ENCODE peak calls at places on chromosomes 6 and 20, in ten cellular contexts. K, J, I, G, P, A, H, Q, O and C are unnamed samples.

GRCh38 chr20:9660236-9660868 is 146.0 kb downstream of the LAMP5 start:
- DNase-seq in K (peak; percentile 12), I (no peak), P (no peak), Q (no peak), H (peak; percentile 6), J (no peak), G (peak; percentile 3), O (no peak), A (no peak), C (no peak)

GRCh38 chr6:150203871-150204545 is 61.2 kb downstream of the PPP1R14C start:
- DNase-seq in Q (no peak), G (no peak), P (no peak), J (no peak), I (no peak), O (no peak), K (no peak), H (no peak), A (no peak), C (no peak)

GRCh38 chr6:93416575-93417420 is 2.6 kb downstream of the EPHA7 start:
- DNase-seq in J (peak; percentile 71), I (no peak), P (peak; percentile 0), O (peak; percentile 3), Q (no peak), H (no peak), A (peak; percentile 29), G (peak; percentile 17), K (peak; percentile 47), C (no peak)

GRCh38 chr6:153001767-153002612 is 519 bp downstream of the MTRF1L start:
- DNase-seq in A (no peak), K (no peak), O (no peak), I (no peak), H (peak; percentile 47), P (peak; percentile 18), Q (no peak), J (no peak), G (peak; percentile 19), C (peak; percentile 17)

GRCh38 chr6:108452725-108453195 is 108.0 kb upstream of the FOXO3 start:
- DNase-seq in A (no peak), H (no peak), Q (no peak), I (no peak), K (no peak), P (no peak), G (peak; percentile 18), J (no peak), O (no peak), C (no peak)

GRCh38 chr6:89298680-89299450 is 16.2 kb downstream of the GABRR2 start:
- DNase-seq in P (no peak), O (no peak), Q (no peak), H (peak; percentile 41), J (no peak), G (peak; percentile 91), I (no peak), K (no peak), A (peak; percentile 70), C (no peak)

GRCh38 chr20:17650301-17650761 is 31.7 kb downstream of the RRBP1 start:
- DNase-seq in O (no peak), A (no peak), H (no peak), K (no peak), J (peak; percentile 37), P (no peak), I (no peak), Q (no peak), G (no peak), C (no peak)

GRCh38 chr6:112233864-112234263 is 20.5 kb downstream of the LAMA4 start:
- DNase-seq in K (no peak), P (no peak), G (peak; percentile 53), H (no peak), A (peak; percentile 72), I (no peak), J (peak; percentile 54), Q (no peak), O (no peak), C (no peak)

GRCh38 chr20:37246736-37247135 is 14.9 kb downstream of the GHRH start:
- DNase-seq in H (no peak), A (no peak), Q (no peak), K (no peak), J (no peak), O (no peak), P (no peak), G (no peak), I (no peak), C (no peak)

GRCh38 chr20:32139947-32140346 is 30.4 kb downstream of the TM9SF4 start:
- DNase-seq in G (no peak), K (no peak), O (no peak), J (no peak), Q (no peak), H (no peak), P (no peak), A (no peak), I (no peak), C (no peak)

GRCh38 chr6:151391471-151392428 is at the start of gene ZBTB2:
- DNase-seq in K (peak; percentile 69), Q (peak; percentile 60), O (peak; percentile 55), H (peak; percentile 69), P (peak; percentile 74), J (peak; percentile 87), I (peak; percentile 64), G (peak; percentile 75), A (no peak), C (peak; percentile 83)

GRCh38 chr6:56902551-56903464 is 52.1 kb upstream of the BEND6 start:
- DNase-seq in P (no peak), H (peak; percentile 57), O (peak; percentile 15), I (no peak), A (no peak), J (no peak), Q (no peak), G (peak; percentile 43), K (peak; percentile 56), C (peak; percentile 24)

GRCh38 chr6:27374824-27375612 is 13.5 kb upstream of the ZNF391 start:
- DNase-seq in P (peak; percentile 82), O (no peak), K (peak; percentile 61), Q (peak; percentile 67), A (no peak), H (no peak), I (peak; percentile 84), J (peak; percentile 92), G (peak; percentile 51), C (peak; percentile 88)

GRCh38 chr20:63400486-63401210 is 39.5 kb upstream of the CHRNA4 start:
- DNase-seq in A (no peak), I (no peak), P (no peak), H (no peak), Q (no peak), O (no peak), G (no peak), J (no peak), K (no peak), C (no peak)

GRCh38 chr20:59469266-59470252 is 134.8 kb upstream of the PHACTR3 start:
- DNase-seq in P (no peak), J (no peak), K (no peak), G (no peak), I (no peak), H (no peak), A (no peak), Q (no peak), O (no peak), C (peak; percentile 21)

GRCh38 chr20:49618289-49618688 is 50.4 kb upstream of the PTGIS start:
- DNase-seq in G (no peak), P (no peak), J (no peak), O (no peak), I (no peak), A (no peak), K (no peak), H (no peak), Q (no peak), C (no peak)

GRCh38 chr20:60115452-60115851 is 157.2 kb downstream of the CDH26 start:
- DNase-seq in P (no peak), H (no peak), I (peak; percentile 7), J (peak; percentile 53), G (no peak), O (no peak), K (no peak), A (no peak), Q (no peak), C (no peak)

GRCh38 chr20:1631309-1632227 is 11.8 kb upstream of the SIRPB1 start:
- DNase-seq in P (no peak), K (no peak), G (no peak), Q (no peak), I (no peak), H (no peak), J (no peak), O (no peak), A (no peak), C (no peak)

GRCh38 chr6:4322846-4323309 is 187.5 kb upstream of the ECI2 start:
- DNase-seq in G (no peak), Q (no peak), O (no peak), I (no peak), H (no peak), A (no peak), J (no peak), P (no peak), K (no peak), C (peak; percentile 48)

GRCh38 chr6:26187981-26188635 is 100.9 kb downstream of the HFE start:
- DNase-seq in K (peak; percentile 65), I (no peak), G (no peak), A (no peak), J (no peak), O (no peak), Q (no peak), P (peak; percentile 61), H (peak; percentile 89), C (peak; percentile 49)

GRCh38 chr6:34657037-34657306 is 39.6 kb downstream of the ILRUN start:
- DNase-seq in A (no peak), J (no peak), P (no peak), G (no peak), I (no peak), H (no peak), K (no peak), O (no peak), Q (no peak), C (no peak)

GRCh38 chr20:3471397-3472021 is 691 bp downstream of the ATRN start:
- DNase-seq in P (no peak), K (no peak), O (no peak), Q (no peak), J (no peak), G (no peak), I (no peak), A (no peak), H (no peak), C (no peak)

GRCh38 chr20:39067526-39068216 is 105.5 kb downstream of the DHX35 start:
- DNase-seq in H (no peak), O (no peak), K (no peak), J (no peak), G (peak; percentile 31), Q (no peak), A (no peak), I (no peak), P (no peak), C (no peak)